ENCODE peak calls at places on chromosomes 5 and 9, in nine cellular contexts. O is NCI-H774; V is central memory CD4-positive, alpha-beta T cell; L is IMR-90; B is HS-5; E is stimulated activated naive CD8-positive, alpha-beta T cell treated with anti-CD3 and anti-CD28 coated beads, Interleukin-15, Interleukin-2, amounts not matched to agents 100 U/mL and 50 U/mL, for 24 hours; N is mammary epithelial cell; K is H7; W is D341Med. X is an unnamed sample.

GRCh38 chr9:68500457-68501158 is 40.1 kb downstream of the TMEM252 start:
- DNase-seq in B (peak; percentile 62), V (no peak), W (no peak), K (no peak), O (peak; percentile 20), N (no peak), L (peak; percentile 70), E (no peak), X (no peak)

GRCh38 chr5:92748072-92748676 is 832.8 kb downstream of the NR2F1-AS1 start:
- DNase-seq in E (no peak), B (no peak), L (no peak), N (no peak), V (no peak), O (no peak), K (no peak), W (no peak), X (no peak)

GRCh38 chr9:27273186-27273585 is 23.8 kb downstream of the EQTN start:
- DNase-seq in K (no peak), E (no peak), L (no peak), O (no peak), W (no peak), V (no peak), B (no peak), N (no peak), X (no peak)

GRCh38 chr9:98427491-98427890 is 172.0 kb upstream of the TBC1D2 start:
- DNase-seq in W (no peak), E (no peak), B (no peak), N (no peak), V (no peak), O (no peak), L (no peak), K (no peak), X (no peak)

GRCh38 chr5:171710451-171711024 is 75.1 kb upstream of the SMIM23 start:
- DNase-seq in E (no peak), N (no peak), O (no peak), V (no peak), W (no peak), B (no peak), L (no peak), K (no peak), X (no peak)

GRCh38 chr9:36903541-36904435 is 130.3 kb downstream of the PAX5 start:
- DNase-seq in W (no peak), L (peak; percentile 52), O (no peak), B (peak; percentile 36), E (peak; percentile 80), N (peak; percentile 73), V (no peak), K (no peak), X (no peak)

GRCh38 chr5:155989884-155990283 is 337.1 kb upstream of the SGCD start:
- DNase-seq in B (no peak), E (no peak), N (no peak), O (no peak), L (no peak), W (no peak), V (no peak), K (no peak), X (no peak)

GRCh38 chr5:108561416-108562204 is 179.7 kb upstream of the FBXL17 start:
- DNase-seq in L (peak; percentile 30), K (peak; percentile 23), O (no peak), E (no peak), B (no peak), N (no peak), V (no peak), W (no peak), X (no peak)

GRCh38 chr9:76676857-76677256 is 87.4 kb upstream of the PCA3 start:
- DNase-seq in V (no peak), K (no peak), N (no peak), O (peak; percentile 14), L (no peak), B (no peak), W (no peak), E (no peak), X (no peak)

GRCh38 chr5:14453486-14453885 is 128.1 kb upstream of the OTULINL start:
- DNase-seq in W (no peak), E (no peak), K (no peak), B (no peak), L (no peak), V (no peak), N (no peak), O (no peak), X (no peak)

X was measured in NCI-H1105 treated with DMSO at 0.1 percent for 48 hours.